ENCODE peak calls at places on chromosomes 12 and 14, in five cellular contexts. S is globus pallidus, G is glomerular endothelial cell, B is foreskin melanocyte, M is NCI-H1417 treated with DMSO at 0.1 percent for 48 hours. U is an unnamed sample.
A peak's percentile ranks its signal among the peaks of the same experiment; 100 is the strongest.

GRCh38 chr12:123150804-123151678 is at the start of gene PITPNM2:
- DNase-seq in S (peak; percentile 39), G (no peak), B (no peak), M (no peak), U (peak; percentile 32)

GRCh38 chr12:122875590-122876220 is 20.2 kb downstream of the VPS37B start:
- DNase-seq in S (peak; percentile 82), G (no peak), B (no peak), M (no peak), U (no peak)

GRCh38 chr12:106073179-106073578 is 65.6 kb downstream of the NUAK1 start:
- DNase-seq in S (no peak), G (no peak), B (no peak), M (no peak), U (no peak)

GRCh38 chr12:128069359-128069997 is 197.5 kb upstream of the TMEM132C start:
- DNase-seq in S (peak; percentile 19), G (no peak), B (peak; percentile 1), M (no peak), U (peak; percentile 15)

GRCh38 chr14:58738189-58738836 is 100.6 kb downstream of the DACT1 start:
- DNase-seq in S (no peak), G (no peak), B (no peak), M (no peak), U (no peak)

GRCh38 chr14:61229475-61229888 is 51.7 kb downstream of the TMEM30B start:
- DNase-seq in S (no peak), G (no peak), B (no peak), M (no peak), U (peak; percentile 94)

GRCh38 chr14:61365667-61366194 is 44.4 kb downstream of the PRKCH start:
- DNase-seq in S (no peak), G (no peak), B (no peak), M (no peak), U (no peak)

GRCh38 chr12:6524648-6525047 is 9.7 kb upstream of the GAPDH start:
- DNase-seq in S (no peak), G (no peak), B (no peak), M (no peak), U (no peak)

GRCh38 chr12:78062781-78063180 is 232.1 kb downstream of the NAV3 start:
- DNase-seq in S (no peak), G (peak; percentile 58), B (no peak), M (no peak), U (no peak)

GRCh38 chr12:110338754-110339153 is 57.7 kb downstream of the ATP2A2 start:
- DNase-seq in S (no peak), G (no peak), B (no peak), M (no peak), U (no peak)

GRCh38 chr14:78153069-78153351 is 17.2 kb upstream of the NRXN3 start:
- DNase-seq in S (peak; percentile 12), G (no peak), B (no peak), M (no peak), U (peak; percentile 44)

GRCh38 chr14:91331761-91332447 is 85.7 kb downstream of the CCDC88C start:
- DNase-seq in S (no peak), G (no peak), B (no peak), M (no peak), U (no peak)

GRCh38 chr14:67583711-67584644 is 16.1 kb downstream of the PIGH start:
- DNase-seq in S (no peak), G (no peak), B (peak; percentile 30), M (no peak), U (peak; percentile 40)

GRCh38 chr12:16063728-16064127 is 152.6 kb downstream of the DERA start:
- DNase-seq in S (no peak), G (no peak), B (no peak), M (no peak), U (no peak)

GRCh38 chr14:88493392-88494185 is 61.2 kb downstream of the PTPN21 start:
- DNase-seq in S (no peak), G (no peak), B (no peak), M (no peak), U (no peak)

GRCh38 chr12:116601524-116601923 is 42.3 kb downstream of the MAP1LC3B2 start:
- DNase-seq in S (no peak), G (no peak), B (no peak), M (no peak), U (no peak)

GRCh38 chr12:132003846-132004245 is 54.1 kb downstream of the EP400 start:
- DNase-seq in S (no peak), G (peak; percentile 41), B (no peak), M (no peak), U (no peak)

GRCh38 chr14:38838979-38839323 is 264.1 kb downstream of the SEC23A start:
- DNase-seq in S (no peak), G (no peak), B (no peak), M (no peak), U (no peak)

GRCh38 chr14:76780875-76781647 is 19.8 kb downstream of the VASH1 start:
- DNase-seq in S (peak; percentile 85), G (no peak), B (no peak), M (no peak), U (no peak)

GRCh38 chr12:45125997-45126396 is 75.1 kb upstream of the DBX2 start:
- DNase-seq in S (no peak), G (no peak), B (no peak), M (no peak), U (no peak)

GRCh38 chr14:68718033-68718725 is 74.7 kb downstream of the ZFP36L1 start:
- DNase-seq in S (no peak), G (no peak), B (no peak), M (no peak), U (no peak)

GRCh38 chr14:103530390-103530789 is 1.4 kb downstream of the TRMT61A start:
- DNase-seq in S (no peak), G (no peak), B (no peak), M (no peak), U (no peak)

GRCh38 chr14:93857081-93857480 is 68.8 kb upstream of the PRIMA1 start:
- DNase-seq in S (no peak), G (no peak), B (no peak), M (no peak), U (peak; percentile 82)

GRCh38 chr12:122934722-122935121 is 31.5 kb downstream of the ABCB9 start:
- DNase-seq in S (no peak), G (no peak), B (no peak), M (no peak), U (no peak)

GRCh38 chr12:112705037-112705632 is 86.4 kb upstream of the RPH3A start:
- DNase-seq in S (no peak), G (no peak), B (no peak), M (no peak), U (no peak)

GRCh38 chr14:99724196-99724891 is 40.2 kb downstream of the CYP46A1 start:
- DNase-seq in S (no peak), G (no peak), B (no peak), M (no peak), U (no peak)

GRCh38 chr12:4025420-4026358 is 152.5 kb upstream of the PARP11 start:
- DNase-seq in S (no peak), G (no peak), B (peak; percentile 43), M (no peak), U (no peak)

GRCh38 chr12:89470741-89471504 is 53.7 kb downstream of the GALNT4 start:
- DNase-seq in S (peak; percentile 83), G (peak; percentile 39), B (peak; percentile 57), M (no peak), U (no peak)

GRCh38 chr12:65300679-65301349 is 22.3 kb downstream of the MSRB3 start:
- DNase-seq in S (no peak), G (no peak), B (peak; percentile 38), M (no peak), U (no peak)

GRCh38 chr14:101980700-101981099 is 16.3 kb downstream of the DYNC1H1 start:
- DNase-seq in S (peak; percentile 41), G (peak; percentile 71), B (peak; percentile 24), M (no peak), U (no peak)

GRCh38 chr12:47095446-47096236 is 15.9 kb upstream of the AMIGO2 start:
- DNase-seq in S (no peak), G (no peak), B (no peak), M (no peak), U (no peak)

GRCh38 chr14:91918159-91918883 is 29.2 kb downstream of the FBLN5 start:
- DNase-seq in S (no peak), G (no peak), B (no peak), M (no peak), U (no peak)

GRCh38 chr12:58575281-58575680 is 345.0 kb downstream of the LRIG3 start:
- DNase-seq in S (peak; percentile 7), G (no peak), B (peak; percentile 66), M (no peak), U (no peak)

GRCh38 chr12:17540921-17541320 is 549.1 kb downstream of the RERGL start:
- DNase-seq in S (no peak), G (no peak), B (no peak), M (no peak), U (no peak)

GRCh38 chr14:69571879-69572633 is 2.6 kb downstream of the CCDC177 start:
- DNase-seq in S (no peak), G (no peak), B (no peak), M (no peak), U (no peak)

GRCh38 chr14:24114536-24115450 is at the start of the genes DCAF11 and NRL:
- DNase-seq in S (peak; percentile 100), G (peak; percentile 96), B (peak; percentile 100), M (peak; percentile 99), U (peak; percentile 100)